ENCODE peak calls at places on chromosome 21, in ten cellular contexts. A is amniotic stem cell; B is fibroblast of pulmonary artery; X is AG08396; D is lower leg skin; T is right lobe of liver; U is fibroblast of mammary gland; K is cardiac fibroblast; E is smooth muscle cell of the brain vasculature; L is activated CD8-positive, alpha-beta T cell treated with anti-CD3 and anti-CD28 coated beads for 36 hours. J is an unnamed sample.
A peak's percentile ranks its signal among the peaks of the same experiment; 100 is the strongest.

GRCh38 chr21:32312976-32313375 is 14.3 kb downstream of the MRAP start:
- DNase-seq in L (no peak), A (no peak), K (no peak), U (no peak), X (no peak), D (peak; percentile 72), T (peak; percentile 17), B (no peak), E (no peak), J (no peak)

GRCh38 chr21:39788383-39788782 is 43.4 kb downstream of the IGSF5 start:
- DNase-seq in E (peak; percentile 17), D (peak; percentile 87), A (peak; percentile 80), T (peak; percentile 71), U (peak; percentile 15), X (peak; percentile 48), K (peak; percentile 21), L (no peak), B (peak; percentile 50), J (no peak)

GRCh38 chr21:28235169-28235892 is 757.3 kb downstream of the LTN1 start:
- DNase-seq in E (no peak), L (no peak), K (no peak), U (no peak), B (peak; percentile 48), D (peak; percentile 76), A (no peak), X (no peak), T (no peak), J (no peak)

GRCh38 chr21:41598561-41599511 is 90.9 kb upstream of the TMPRSS2 start:
- DNase-seq in U (peak; percentile 15), X (no peak), B (no peak), T (no peak), A (no peak), L (no peak), D (peak; percentile 82), K (no peak), E (no peak), J (no peak)

GRCh38 chr21:46552274-46552673 is 52.6 kb downstream of the S100B start:
- DNase-seq in B (no peak), D (no peak), A (no peak), X (no peak), E (no peak), L (no peak), T (no peak), K (no peak), U (no peak), J (no peak)

GRCh38 chr21:39885119-39885848 is 18.0 kb downstream of the PCP4 start:
- DNase-seq in U (no peak), K (no peak), E (no peak), X (no peak), D (no peak), L (no peak), T (no peak), A (no peak), B (no peak), J (no peak)

GRCh38 chr21:42645211-42646075 is 8.0 kb upstream of the PDE9A start:
- DNase-seq in A (no peak), T (no peak), L (no peak), B (no peak), U (no peak), D (no peak), X (no peak), K (no peak), E (no peak), J (no peak)

GRCh38 chr21:26719750-26720149 is 125.5 kb downstream of the ADAMTS1 start:
- DNase-seq in L (no peak), K (no peak), B (no peak), T (no peak), U (no peak), D (no peak), E (no peak), X (no peak), A (no peak), J (no peak)

GRCh38 chr21:44932366-44933181 is 7.3 kb upstream of the SLX9 start:
- DNase-seq in U (no peak), B (no peak), K (no peak), X (peak; percentile 76), T (no peak), L (peak; percentile 77), D (no peak), E (no peak), A (no peak), J (peak; percentile 71)

GRCh38 chr21:33380483-33380998 is 22.7 kb upstream of the IFNGR2 start:
- DNase-seq in D (peak; percentile 98), T (peak; percentile 75), E (no peak), L (peak; percentile 99), A (peak; percentile 92), X (peak; percentile 84), K (peak; percentile 96), U (peak; percentile 95), B (peak; percentile 97), J (peak; percentile 61)

GRCh38 chr21:45541221-45542039 is 810 bp downstream of the SLC19A1 start:
- DNase-seq in E (no peak), L (peak; percentile 87), X (peak; percentile 92), A (no peak), U (peak; percentile 58), K (peak; percentile 57), B (peak; percentile 70), D (peak; percentile 95), T (peak; percentile 85), J (peak; percentile 55)

GRCh38 chr21:39097335-39097861 is 85.9 kb downstream of the PSMG1 start:
- DNase-seq in B (no peak), K (no peak), T (no peak), X (no peak), A (no peak), L (no peak), E (no peak), U (no peak), D (peak; percentile 86), J (no peak)